ENCODE peak calls at places on chromosome 19, in seven cellular contexts. Q is endothelial cell of umbilical vein, F is fibroblast of lung, D is A549, Y is GM23248, K is SK-N-SH, J is Karpas-422. M is an unnamed sample.

GRCh38 chr19:2015611-2015950 is at the start of gene BTBD2:
- DNase-seq in Q (no peak), D (peak), J (peak), K (peak), Y (peak), F (peak), M (peak)

GRCh38 chr19:6543866-6544347 is 13.1 kb downstream of the TNFSF9 start:
- DNase-seq in D (no peak), J (peak), Q (no peak), Y (no peak), K (no peak), F (no peak), M (no peak)

GRCh38 chr19:5394907-5395505 is 54.4 kb upstream of the PTPRS start:
- DNase-seq in F (no peak), Y (no peak), J (no peak), Q (no peak), K (no peak), D (no peak), M (no peak)

GRCh38 chr19:31627824-31628223 is 278.6 kb upstream of the TSHZ3 start:
- DNase-seq in J (no peak), F (no peak), Q (no peak), Y (no peak), K (no peak), D (no peak), M (no peak)

GRCh38 chr19:37999309-38000213 is 92.6 kb downstream of the SIPA1L3 start:
- DNase-seq in J (no peak), D (peak), Q (peak), Y (peak), F (peak), K (no peak), M (no peak)

GRCh38 chr19:37817180-37817911 is 38.0 kb upstream of the ZNF573 start:
- DNase-seq in J (no peak), D (no peak), Q (peak), Y (peak), K (peak), F (peak), M (peak)

GRCh38 chr19:6150289-6150688 is 14.8 kb downstream of the ACSBG2 start:
- DNase-seq in K (no peak), Y (no peak), F (no peak), J (no peak), Q (peak), D (no peak), M (no peak)

GRCh38 chr19:47891923-47892666 is 6.0 kb upstream of the SULT2A1 start:
- DNase-seq in J (peak), K (no peak), D (no peak), Y (no peak), Q (peak), F (peak), M (peak)

GRCh38 chr19:35174226-35174625 is 19.7 kb downstream of the FXYD5 start:
- DNase-seq in J (no peak), Y (no peak), D (no peak), F (no peak), Q (no peak), K (no peak), M (no peak)

GRCh38 chr19:1768248-1768647 is 14.9 kb downstream of the ONECUT3 start:
- DNase-seq in F (no peak), K (peak), D (no peak), Y (peak), J (no peak), Q (no peak), M (no peak)

GRCh38 chr19:1574763-1575162 is 6.6 kb upstream of the MEX3D start:
- DNase-seq in D (no peak), J (no peak), Q (no peak), F (no peak), K (no peak), Y (no peak), M (no peak)

GRCh38 chr19:3513198-3514140 is 7.4 kb downstream of the FZR1 start:
- DNase-seq in J (no peak), F (no peak), D (no peak), Y (no peak), Q (no peak), K (no peak), M (no peak)

GRCh38 chr19:44609219-44609618 is 4.1 kb upstream of the IGSF23 start:
- DNase-seq in Y (peak), F (peak), Q (no peak), K (no peak), J (no peak), D (no peak), M (no peak)

GRCh38 chr19:44605547-44605946 is 7.8 kb upstream of the IGSF23 start:
- DNase-seq in Q (no peak), K (no peak), Y (no peak), F (no peak), J (no peak), D (no peak), M (no peak)

GRCh38 chr19:44608391-44608821 is 5.0 kb upstream of the IGSF23 start:
- DNase-seq in J (no peak), Q (peak), Y (peak), F (peak), K (no peak), D (no peak), M (peak)

GRCh38 chr19:44607917-44608316 is 5.4 kb upstream of the IGSF23 start:
- DNase-seq in K (no peak), J (no peak), F (no peak), Y (no peak), Q (no peak), D (no peak), M (no peak)

DNA sequence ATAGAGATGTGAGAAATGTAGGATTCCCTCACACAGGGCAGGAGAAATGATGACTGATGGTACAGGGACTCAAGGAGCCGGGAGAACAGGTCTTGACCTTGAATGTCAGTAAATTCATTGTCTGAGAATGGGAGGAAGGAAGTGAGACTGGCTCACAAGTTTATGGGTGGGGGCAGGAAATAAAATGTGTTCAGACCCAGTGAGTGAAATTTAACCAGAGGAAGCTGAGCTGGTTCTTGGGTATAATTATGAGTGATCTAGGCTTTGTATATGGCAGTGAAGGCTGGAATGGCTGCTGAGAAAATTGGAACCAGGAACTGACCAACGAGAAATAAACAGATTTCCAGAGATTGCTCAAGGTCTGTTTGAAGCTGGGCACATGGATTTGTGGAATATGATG is 6.3 kb upstream of the IGSF23 start:
- DNase-seq in Y (peak), D (peak), J (no peak), K (no peak), F (peak), Q (peak), M (no peak)
- H3K4me2 ChIP-seq in Y (peak), D (peak), J (no peak), K (peak), F (no peak), Q (peak), M (no peak)

GRCh38 chr19:28598861-28599260 is 614.1 kb downstream of the UQCRFS1 start:
- DNase-seq in Q (no peak), J (no peak), F (no peak), D (no peak), K (no peak), Y (no peak), M (no peak)
- H3K4me2 ChIP-seq in Q (no peak), J (no peak), F (no peak), D (no peak), K (no peak), Y (no peak), M (no peak)

GRCh38 chr19:16458391-16459128 is 13.2 kb downstream of the EPS15L1 start:
- DNase-seq in Y (no peak), D (no peak), F (no peak), K (no peak), J (peak), Q (no peak), M (no peak)
- H3K4me2 ChIP-seq in Y (no peak), D (no peak), F (no peak), K (no peak), J (peak), Q (no peak), M (no peak)

GRCh38 chr19:48918071-48918470 is 15.4 kb upstream of the DHDH start:
- DNase-seq in D (no peak), Y (no peak), J (peak), Q (no peak), K (no peak), F (no peak), M (no peak)
- H3K4me2 ChIP-seq in D (no peak), Y (no peak), J (peak), Q (no peak), K (no peak), F (no peak), M (no peak)

DNA sequence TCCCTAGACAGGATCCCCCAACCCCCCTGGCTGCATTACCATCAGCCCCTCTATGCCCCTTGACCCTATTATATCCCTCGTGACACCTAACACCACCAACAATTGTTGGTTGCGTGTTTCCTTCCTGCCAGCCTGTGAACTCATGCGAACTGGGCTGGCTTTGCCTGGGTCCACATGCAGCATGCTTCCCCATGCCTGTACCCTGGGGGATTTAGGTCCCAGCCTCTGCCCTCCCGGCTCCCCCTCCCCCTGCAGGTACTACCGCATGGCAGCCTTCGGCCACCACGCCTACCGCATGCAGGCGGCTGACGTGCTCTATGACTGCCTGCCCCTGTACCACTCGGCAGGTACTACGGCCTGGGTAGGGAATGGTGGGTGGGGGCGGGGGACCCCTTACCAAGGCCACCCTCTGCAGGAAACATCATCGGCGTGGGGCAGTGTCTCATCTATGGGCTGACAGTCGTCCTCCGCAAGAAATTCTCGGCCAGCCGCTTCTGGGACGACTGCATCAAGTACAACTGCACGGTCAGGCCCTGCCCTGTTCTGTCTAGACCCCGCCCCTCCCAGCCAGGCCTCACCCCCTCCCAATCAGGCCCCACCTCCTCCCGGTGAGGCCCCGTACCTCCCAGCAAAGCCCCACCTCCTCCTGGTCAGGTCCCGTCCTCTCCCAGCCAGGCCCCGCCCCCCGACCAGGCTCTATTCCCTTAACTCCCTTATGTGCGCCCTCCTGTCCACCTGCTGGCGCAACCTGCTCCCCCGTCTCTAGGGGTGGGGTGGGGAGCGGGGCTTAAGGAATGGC is 18.5 kb downstream of the SLC27A1 start:
- DNase-seq in Y (peak), K (peak), Q (peak), F (no peak), J (peak), D (peak), M (peak)
- H3K4me2 ChIP-seq in Y (no peak), K (no peak), Q (peak), F (no peak), J (peak), D (no peak), M (peak)

GRCh38 chr19:46717716-46718143 is 816 bp upstream of the PRKD2 start:
- DNase-seq in Q (no peak), F (no peak), Y (peak), J (peak), K (no peak), D (no peak), M (no peak)
- H3K4me2 ChIP-seq in Q (no peak), F (peak), Y (peak), J (peak), K (peak), D (peak), M (peak)

GRCh38 chr19:17347877-17348276 is 10.5 kb downstream of the GTPBP3 start:
- DNase-seq in D (no peak), K (no peak), J (no peak), F (no peak), Y (no peak), Q (no peak), M (no peak)
- H3K4me2 ChIP-seq in D (no peak), K (no peak), J (no peak), F (no peak), Y (no peak), Q (no peak), M (no peak)

DNA sequence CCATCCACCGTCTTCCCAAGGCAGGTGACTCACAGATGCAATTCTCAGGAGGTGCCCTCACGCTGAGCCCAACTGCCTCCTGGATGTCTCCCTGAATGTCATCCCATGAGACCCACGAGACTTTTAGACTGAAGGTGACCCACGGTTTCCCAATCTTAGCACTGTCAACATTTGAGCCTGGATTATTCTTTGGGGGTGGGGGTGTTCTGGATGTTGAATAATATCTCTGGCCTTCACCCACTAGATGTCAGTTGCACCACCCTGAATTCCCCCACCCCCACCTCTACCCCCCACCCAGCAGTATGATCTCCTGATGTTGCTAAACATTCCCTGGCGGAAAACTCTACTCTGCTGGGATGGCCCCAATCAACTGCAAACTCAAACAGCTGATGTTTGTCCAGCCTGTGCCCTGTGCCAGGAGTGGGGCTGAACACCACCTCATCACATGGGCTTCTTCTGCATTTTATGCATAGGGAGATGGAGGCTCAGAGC is 2.2 kb upstream of the CYP4F22 start:
- DNase-seq in D (no peak), Y (no peak), F (no peak), Q (no peak), K (no peak), J (no peak), M (no peak)
- H3K4me2 ChIP-seq in D (no peak), Y (no peak), F (no peak), Q (no peak), K (no peak), J (no peak), M (no peak)